ENCODE peak calls at places on chromosomes 4 and X, in six cellular contexts. One of them, this sample, is unnamed.

GRCh38 chr4:101163936-101164335 is 183.4 kb downstream of the PPP3CA start:
- DNase-seq in esophagus muscularis mucosa: no peak
- DNase-seq in lower lobe of right lung: no peak
- DNase-seq in lower leg skin: no peak
- DNase-seq in fibroblast of the aortic adventitia: peak
- DNase-seq in brain microvascular endothelial cell: no peak
- DNase-seq in this sample: no peak

GRCh38 chrX:53422091-53422914 is at the start of the genes RIBC1 and SMC1A:
- DNase-seq in esophagus muscularis mucosa: peak
- DNase-seq in lower lobe of right lung: peak
- DNase-seq in lower leg skin: peak
- DNase-seq in fibroblast of the aortic adventitia: peak
- DNase-seq in brain microvascular endothelial cell: peak
- DNase-seq in this sample: peak

GRCh38 chr4:28702571-28702970 is 1841.9 kb downstream of the STIM2 start:
- DNase-seq in esophagus muscularis mucosa: no peak
- DNase-seq in lower lobe of right lung: no peak
- DNase-seq in lower leg skin: no peak
- DNase-seq in fibroblast of the aortic adventitia: no peak
- DNase-seq in brain microvascular endothelial cell: no peak
- DNase-seq in this sample: no peak

GRCh38 chr4:80539190-80539589 is 203.7 kb downstream of the CFAP299 start:
- DNase-seq in esophagus muscularis mucosa: no peak
- DNase-seq in lower lobe of right lung: no peak
- DNase-seq in lower leg skin: no peak
- DNase-seq in fibroblast of the aortic adventitia: no peak
- DNase-seq in brain microvascular endothelial cell: no peak
- DNase-seq in this sample: no peak

GRCh38 chr4:173121044-173121685 is 47.4 kb upstream of the GALNT7 start:
- DNase-seq in esophagus muscularis mucosa: no peak
- DNase-seq in lower lobe of right lung: no peak
- DNase-seq in lower leg skin: no peak
- DNase-seq in fibroblast of the aortic adventitia: peak
- DNase-seq in brain microvascular endothelial cell: peak
- DNase-seq in this sample: peak

GRCh38 chr4:37793562-37793961 is 32.9 kb upstream of the PGM2 start:
- DNase-seq in esophagus muscularis mucosa: no peak
- DNase-seq in lower lobe of right lung: no peak
- DNase-seq in lower leg skin: no peak
- DNase-seq in fibroblast of the aortic adventitia: peak
- DNase-seq in brain microvascular endothelial cell: peak
- DNase-seq in this sample: peak

GRCh38 chr4:15336410-15337184 is 91.2 kb upstream of the C1QTNF7 start:
- DNase-seq in esophagus muscularis mucosa: no peak
- DNase-seq in lower lobe of right lung: no peak
- DNase-seq in lower leg skin: no peak
- DNase-seq in fibroblast of the aortic adventitia: no peak
- DNase-seq in brain microvascular endothelial cell: peak
- DNase-seq in this sample: peak

GRCh38 chr4:27568236-27568951 is 707.8 kb downstream of the STIM2 start:
- DNase-seq in esophagus muscularis mucosa: no peak
- DNase-seq in lower lobe of right lung: no peak
- DNase-seq in lower leg skin: no peak
- DNase-seq in fibroblast of the aortic adventitia: no peak
- DNase-seq in brain microvascular endothelial cell: no peak
- DNase-seq in this sample: no peak

GRCh38 chrX:150155396-150156048 is 207.6 kb upstream of the MAMLD1 start:
- DNase-seq in esophagus muscularis mucosa: peak
- DNase-seq in lower lobe of right lung: no peak
- DNase-seq in lower leg skin: no peak
- DNase-seq in fibroblast of the aortic adventitia: peak
- DNase-seq in brain microvascular endothelial cell: peak
- DNase-seq in this sample: peak

GRCh38 chrX:125131146-125131545 is 188.5 kb upstream of the TEX13C start:
- DNase-seq in esophagus muscularis mucosa: no peak
- DNase-seq in lower lobe of right lung: no peak
- DNase-seq in lower leg skin: no peak
- DNase-seq in fibroblast of the aortic adventitia: no peak
- DNase-seq in brain microvascular endothelial cell: no peak
- DNase-seq in this sample: no peak

GRCh38 chr4:174120446-174121142 is 162.9 kb downstream of the FBXO8 start:
- DNase-seq in esophagus muscularis mucosa: no peak
- DNase-seq in lower lobe of right lung: no peak
- DNase-seq in lower leg skin: no peak
- DNase-seq in fibroblast of the aortic adventitia: peak
- DNase-seq in brain microvascular endothelial cell: peak
- DNase-seq in this sample: peak

GRCh38 chr4:153834901-153835300 is 46.0 kb upstream of the SFRP2 start:
- DNase-seq in esophagus muscularis mucosa: no peak
- DNase-seq in lower lobe of right lung: no peak
- DNase-seq in lower leg skin: no peak
- DNase-seq in fibroblast of the aortic adventitia: no peak
- DNase-seq in brain microvascular endothelial cell: no peak
- DNase-seq in this sample: no peak

GRCh38 chr4:123397276-123398150 is 918 bp downstream of the SPRY1 start:
- DNase-seq in esophagus muscularis mucosa: no peak
- DNase-seq in lower lobe of right lung: peak
- DNase-seq in lower leg skin: peak
- DNase-seq in fibroblast of the aortic adventitia: peak
- DNase-seq in brain microvascular endothelial cell: peak
- DNase-seq in this sample: peak

GRCh38 chrX:14398725-14399124 is 130.6 kb upstream of the GLRA2 start:
- DNase-seq in esophagus muscularis mucosa: no peak
- DNase-seq in lower lobe of right lung: no peak
- DNase-seq in lower leg skin: no peak
- DNase-seq in fibroblast of the aortic adventitia: no peak
- DNase-seq in brain microvascular endothelial cell: no peak
- DNase-seq in this sample: no peak

GRCh38 chr4:117796677-117797076 is 237.6 kb upstream of the NDST3 start:
- DNase-seq in esophagus muscularis mucosa: no peak
- DNase-seq in lower lobe of right lung: no peak
- DNase-seq in lower leg skin: no peak
- DNase-seq in fibroblast of the aortic adventitia: no peak
- DNase-seq in brain microvascular endothelial cell: no peak
- DNase-seq in this sample: no peak

GRCh38 chr4:80271806-80272205 is 5.3 kb downstream of the FGF5 start:
- DNase-seq in esophagus muscularis mucosa: no peak
- DNase-seq in lower lobe of right lung: no peak
- DNase-seq in lower leg skin: no peak
- DNase-seq in fibroblast of the aortic adventitia: peak
- DNase-seq in brain microvascular endothelial cell: no peak
- DNase-seq in this sample: peak

GRCh38 chr4:126144838-126145237 is 830.1 kb downstream of the FAT4 start:
- DNase-seq in esophagus muscularis mucosa: no peak
- DNase-seq in lower lobe of right lung: no peak
- DNase-seq in lower leg skin: no peak
- DNase-seq in fibroblast of the aortic adventitia: no peak
- DNase-seq in brain microvascular endothelial cell: no peak
- DNase-seq in this sample: no peak

GRCh38 chr4:76950052-76950845 is 697 bp downstream of the SEPTIN11 start:
- DNase-seq in esophagus muscularis mucosa: no peak
- DNase-seq in lower lobe of right lung: peak
- DNase-seq in lower leg skin: peak
- DNase-seq in fibroblast of the aortic adventitia: peak
- DNase-seq in brain microvascular endothelial cell: no peak
- DNase-seq in this sample: peak

GRCh38 chr4:4542824-4543485 is 1.1 kb upstream of the STX18 start:
- DNase-seq in esophagus muscularis mucosa: no peak
- DNase-seq in lower lobe of right lung: no peak
- DNase-seq in lower leg skin: no peak
- DNase-seq in fibroblast of the aortic adventitia: no peak
- DNase-seq in brain microvascular endothelial cell: no peak
- DNase-seq in this sample: no peak

GRCh38 chr4:171983935-171984805 is 171.0 kb downstream of the GALNTL6 start:
- DNase-seq in esophagus muscularis mucosa: no peak
- DNase-seq in lower lobe of right lung: no peak
- DNase-seq in lower leg skin: no peak
- DNase-seq in fibroblast of the aortic adventitia: no peak
- DNase-seq in brain microvascular endothelial cell: peak
- DNase-seq in this sample: no peak

GRCh38 chr4:165827018-165827417 is 46.0 kb upstream of the TLL1 start:
- DNase-seq in esophagus muscularis mucosa: no peak
- DNase-seq in lower lobe of right lung: no peak
- DNase-seq in lower leg skin: no peak
- DNase-seq in fibroblast of the aortic adventitia: no peak
- DNase-seq in brain microvascular endothelial cell: no peak
- DNase-seq in this sample: no peak

GRCh38 chrX:63761639-63762038 is 23.4 kb downstream of the ARHGEF9 start:
- DNase-seq in esophagus muscularis mucosa: no peak
- DNase-seq in lower lobe of right lung: no peak
- DNase-seq in lower leg skin: no peak
- DNase-seq in fibroblast of the aortic adventitia: no peak
- DNase-seq in brain microvascular endothelial cell: no peak
- DNase-seq in this sample: peak

GRCh38 chr4:73891326-73891725 is 22.1 kb downstream of the CXCL1 start:
- DNase-seq in esophagus muscularis mucosa: no peak
- DNase-seq in lower lobe of right lung: no peak
- DNase-seq in lower leg skin: no peak
- DNase-seq in fibroblast of the aortic adventitia: no peak
- DNase-seq in brain microvascular endothelial cell: no peak
- DNase-seq in this sample: peak

GRCh38 chrX:49204709-49205108 is 4.7 kb upstream of the SYP start:
- DNase-seq in esophagus muscularis mucosa: no peak
- DNase-seq in lower lobe of right lung: no peak
- DNase-seq in lower leg skin: no peak
- DNase-seq in fibroblast of the aortic adventitia: no peak
- DNase-seq in brain microvascular endothelial cell: no peak
- DNase-seq in this sample: no peak

GRCh38 chr4:53702334-53703266 is 111.3 kb upstream of the LNX1 start:
- DNase-seq in esophagus muscularis mucosa: peak
- DNase-seq in lower lobe of right lung: peak
- DNase-seq in lower leg skin: peak
- DNase-seq in fibroblast of the aortic adventitia: peak
- DNase-seq in brain microvascular endothelial cell: peak
- DNase-seq in this sample: peak
- H3K4me3 ChIP-seq in esophagus muscularis mucosa: peak
- H3K4me3 ChIP-seq in lower lobe of right lung: peak
- H3K4me3 ChIP-seq in lower leg skin: peak
- H3K4me3 ChIP-seq in fibroblast of the aortic adventitia: no peak
- H3K4me3 ChIP-seq in brain microvascular endothelial cell: peak
- H3K4me3 ChIP-seq in this sample: peak

GRCh38 chr4:20196476-20196875 is 55.2 kb upstream of the SLIT2 start:
- DNase-seq in esophagus muscularis mucosa: no peak
- DNase-seq in lower lobe of right lung: no peak
- DNase-seq in lower leg skin: no peak
- DNase-seq in fibroblast of the aortic adventitia: peak
- DNase-seq in brain microvascular endothelial cell: no peak
- DNase-seq in this sample: no peak
- H3K4me3 ChIP-seq in esophagus muscularis mucosa: no peak
- H3K4me3 ChIP-seq in lower lobe of right lung: no peak
- H3K4me3 ChIP-seq in lower leg skin: no peak
- H3K4me3 ChIP-seq in fibroblast of the aortic adventitia: no peak
- H3K4me3 ChIP-seq in brain microvascular endothelial cell: no peak
- H3K4me3 ChIP-seq in this sample: no peak

GRCh38 chrX:83508006-83508405 is at the start of gene POU3F4:
- DNase-seq in esophagus muscularis mucosa: no peak
- DNase-seq in lower lobe of right lung: no peak
- DNase-seq in lower leg skin: no peak
- DNase-seq in fibroblast of the aortic adventitia: no peak
- DNase-seq in brain microvascular endothelial cell: no peak
- DNase-seq in this sample: no peak
- H3K4me3 ChIP-seq in esophagus muscularis mucosa: peak
- H3K4me3 ChIP-seq in lower lobe of right lung: no peak
- H3K4me3 ChIP-seq in lower leg skin: no peak
- H3K4me3 ChIP-seq in fibroblast of the aortic adventitia: no peak
- H3K4me3 ChIP-seq in brain microvascular endothelial cell: no peak
- H3K4me3 ChIP-seq in this sample: no peak

GRCh38 chrX:97387004-97387403 is 503.3 kb downstream of the RPA4 start:
- DNase-seq in esophagus muscularis mucosa: no peak
- DNase-seq in lower lobe of right lung: no peak
- DNase-seq in lower leg skin: no peak
- DNase-seq in fibroblast of the aortic adventitia: no peak
- DNase-seq in brain microvascular endothelial cell: no peak
- DNase-seq in this sample: no peak
- H3K4me3 ChIP-seq in esophagus muscularis mucosa: no peak
- H3K4me3 ChIP-seq in lower lobe of right lung: no peak
- H3K4me3 ChIP-seq in lower leg skin: no peak
- H3K4me3 ChIP-seq in fibroblast of the aortic adventitia: no peak
- H3K4me3 ChIP-seq in brain microvascular endothelial cell: no peak
- H3K4me3 ChIP-seq in this sample: no peak

GRCh38 chr4:152539556-152540292 is 3.8 kb upstream of the FBXW7 start:
- DNase-seq in esophagus muscularis mucosa: no peak
- DNase-seq in lower lobe of right lung: no peak
- DNase-seq in lower leg skin: no peak
- DNase-seq in fibroblast of the aortic adventitia: no peak
- DNase-seq in brain microvascular endothelial cell: no peak
- DNase-seq in this sample: no peak

GRCh38 chr4:152535903-152536544 is at the start of gene FBXW7:
- DNase-seq in esophagus muscularis mucosa: peak
- DNase-seq in lower lobe of right lung: peak
- DNase-seq in lower leg skin: peak
- DNase-seq in fibroblast of the aortic adventitia: peak
- DNase-seq in brain microvascular endothelial cell: peak
- DNase-seq in this sample: peak

GRCh38 chr4:152536545-152537182 is 772 bp upstream of the FBXW7 start:
- DNase-seq in esophagus muscularis mucosa: no peak
- DNase-seq in lower lobe of right lung: no peak
- DNase-seq in lower leg skin: no peak
- DNase-seq in fibroblast of the aortic adventitia: peak
- DNase-seq in brain microvascular endothelial cell: peak
- DNase-seq in this sample: peak

GRCh38 chr4:152540293-152540674 is 4.4 kb upstream of the FBXW7 start:
- DNase-seq in esophagus muscularis mucosa: no peak
- DNase-seq in lower lobe of right lung: no peak
- DNase-seq in lower leg skin: no peak
- DNase-seq in fibroblast of the aortic adventitia: no peak
- DNase-seq in brain microvascular endothelial cell: no peak
- DNase-seq in this sample: no peak

DNA sequence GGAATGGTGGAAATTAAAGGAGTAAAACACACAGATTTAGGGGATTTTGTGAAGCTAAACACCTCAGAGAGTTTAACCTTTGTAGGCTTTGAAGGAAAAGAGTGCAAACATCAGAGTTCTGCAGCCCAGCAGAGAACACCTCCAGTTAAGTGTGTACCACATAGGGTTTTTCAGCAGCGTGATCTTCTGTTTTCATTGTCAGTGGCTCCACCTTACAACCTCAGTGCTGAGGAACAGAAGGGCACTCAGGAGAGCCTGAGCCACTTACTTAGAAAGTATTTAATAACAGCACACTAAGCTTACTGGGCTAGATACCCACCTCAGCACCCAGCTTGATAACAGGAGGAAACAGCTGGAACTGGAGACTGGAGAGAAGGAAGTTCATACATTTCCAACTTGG is 2.0 kb upstream of the FBXW7 start:
- DNase-seq in esophagus muscularis mucosa: no peak
- DNase-seq in lower lobe of right lung: no peak
- DNase-seq in lower leg skin: no peak
- DNase-seq in fibroblast of the aortic adventitia: no peak
- DNase-seq in brain microvascular endothelial cell: no peak
- DNase-seq in this sample: no peak
- H3K4me3 ChIP-seq in esophagus muscularis mucosa: no peak
- H3K4me3 ChIP-seq in lower lobe of right lung: peak
- H3K4me3 ChIP-seq in lower leg skin: no peak
- H3K4me3 ChIP-seq in fibroblast of the aortic adventitia: no peak
- H3K4me3 ChIP-seq in brain microvascular endothelial cell: no peak
- H3K4me3 ChIP-seq in this sample: no peak

This sample was measured in fibroblast of pulmonary artery.